ENCODE peak calls at places on chromosomes 7 and 10, in eight cellular contexts. S, X, P, I, O, K, E and Z are unnamed samples. For H3K4me1, the result is how much of the 10 kb centered on the place peaks cover.

GRCh38 chr7:13794581-13794980 is 194.9 kb downstream of the ETV1 start:
- DNase-seq in E (peak), K (no peak), S (no peak), X (no peak), I (peak), O (no peak), P (no peak), Z (no peak)

GRCh38 chr7:113774182-113774807 is 144.5 kb downstream of the PPP1R3A start:
- DNase-seq in P (no peak), E (peak), X (no peak), I (peak), O (peak), K (no peak), S (no peak), Z (peak)

GRCh38 chr10:118792501-118792900 is 37.7 kb upstream of the CACUL1 start:
- DNase-seq in I (peak), O (no peak), E (peak), X (no peak), K (no peak), S (no peak), P (no peak), Z (no peak)

GRCh38 chr10:92901819-92902234 is 53.5 kb downstream of the EXOC6 start:
- DNase-seq in O (no peak), K (peak), S (peak), E (no peak), X (no peak), P (peak), I (no peak), Z (peak)

GRCh38 chr10:101935431-101935830 is 91.8 kb upstream of the KCNIP2 start:
- DNase-seq in E (no peak), P (no peak), K (no peak), X (no peak), I (no peak), S (no peak), O (no peak), Z (no peak)

GRCh38 chr7:64114791-64115190 is 69.6 kb downstream of the ZNF727 start:
- DNase-seq in O (no peak), P (no peak), I (no peak), S (no peak), E (no peak), X (no peak), K (no peak), Z (no peak)

GRCh38 chr10:97196213-97197029 is 10.7 kb upstream of the SLIT1 start:
- DNase-seq in E (peak), O (peak), K (peak), I (peak), X (peak), S (peak), P (peak), Z (peak)

GRCh38 chr7:82078807-82079206 is 309.0 kb upstream of the HGF start:
- DNase-seq in K (no peak), I (no peak), P (no peak), S (no peak), E (no peak), X (no peak), O (no peak), Z (no peak)

GRCh38 chr7:16644987-16645592 is 464 bp downstream of the ANKMY2 start:
- DNase-seq in I (peak), K (no peak), S (peak), E (no peak), P (no peak), O (peak), X (peak), Z (no peak)

GRCh38 chr10:70054902-70055301 is 2.3 kb downstream of the MACROH2A2 start:
- DNase-seq in X (no peak), E (no peak), I (no peak), S (no peak), O (no peak), K (no peak), P (no peak), Z (no peak)

GRCh38 chr7:137937202-137937560 is 64.7 kb downstream of the CREB3L2 start:
- DNase-seq in K (no peak), S (no peak), P (no peak), I (peak), E (peak), O (no peak), X (peak), Z (no peak)

GRCh38 chr10:19707376-19707775 is 108.9 kb upstream of the PLXDC2 start:
- DNase-seq in E (no peak), K (no peak), O (no peak), S (no peak), X (no peak), I (no peak), P (no peak), Z (no peak)

GRCh38 chr10:74153123-74153522 is 2.1 kb downstream of the ADK start:
- DNase-seq in P (no peak), K (no peak), S (no peak), X (no peak), I (peak), E (peak), O (peak), Z (no peak)

GRCh38 chr7:75567948-75568595 is 76.0 kb downstream of the SPDYE5 start:
- DNase-seq in E (no peak), S (no peak), P (no peak), I (no peak), X (no peak), K (no peak), O (no peak), Z (no peak)

GRCh38 chr10:80477813-80478212 is 23.7 kb downstream of the TSPAN14 start:
- DNase-seq in E (peak), P (no peak), I (peak), X (no peak), O (peak), S (peak), K (no peak), Z (no peak)

GRCh38 chr7:77561354-77561753 is 24.3 kb downstream of the PTPN12 start:
- DNase-seq in X (no peak), I (no peak), K (no peak), S (no peak), P (no peak), E (no peak), O (no peak), Z (peak)

GRCh38 chr7:64893401-64893800 is 9.7 kb upstream of the ZNF273 start:
- DNase-seq in P (no peak), K (no peak), E (no peak), S (peak), O (no peak), X (no peak), I (no peak), Z (no peak)

GRCh38 chr10:69938541-69938991 is 114.1 kb upstream of the MACROH2A2 start:
- DNase-seq in I (no peak), K (no peak), O (no peak), P (no peak), S (no peak), E (no peak), X (no peak), Z (no peak)

GRCh38 chr10:132994371-132994796 is 52.0 kb upstream of the CFAP46 start:
- DNase-seq in X (peak), S (no peak), O (no peak), K (no peak), I (no peak), E (no peak), P (no peak), Z (no peak)

GRCh38 chr7:1742555-1743303 is 72.7 kb downstream of the ELFN1 start:
- DNase-seq in K (no peak), S (peak), E (no peak), X (peak), I (peak), O (no peak), P (no peak), Z (no peak)

GRCh38 chr7:48781783-48782182 is 142.6 kb upstream of the CDC14C start:
- DNase-seq in O (no peak), S (no peak), K (no peak), E (peak), P (no peak), I (peak), X (no peak), Z (no peak)

GRCh38 chr10:124378817-124379510 is 39.8 kb downstream of the OAT start:
- DNase-seq in E (no peak), K (no peak), X (no peak), P (no peak), I (peak), O (peak), S (no peak), Z (no peak)

GRCh38 chr7:11665381-11665780 is 166.6 kb downstream of the THSD7A start:
- DNase-seq in P (no peak), E (no peak), K (no peak), O (no peak), S (no peak), X (no peak), I (no peak), Z (no peak)

GRCh38 chr7:151125459-151125834 is 39.2 kb downstream of the AGAP3 start:
- DNase-seq in S (no peak), I (peak), K (no peak), O (no peak), P (no peak), E (no peak), X (no peak), Z (no peak)

GRCh38 chr7:7770228-7770627 is 51.8 kb upstream of the RPA3 start:
- DNase-seq in P (no peak), X (no peak), K (no peak), S (no peak), E (peak), I (peak), O (no peak), Z (no peak)

GRCh38 chr7:50774299-50774698 is 8.4 kb downstream of the GRB10 start:
- DNase-seq in I (no peak), P (no peak), O (no peak), K (no peak), S (no peak), E (no peak), X (no peak), Z (no peak)

GRCh38 chr7:45876519-45876918 is 3.6 kb upstream of the CCDC201 start:
- DNase-seq in P (no peak), K (no peak), O (no peak), S (no peak), I (no peak), X (no peak), E (no peak), Z (no peak)

GRCh38 chr7:100974021-100974420 is 4.7 kb downstream of the MUC12 start:
- DNase-seq in X (no peak), P (no peak), I (peak), S (no peak), O (no peak), E (peak), K (no peak), Z (no peak)

GRCh38 chr10:109429956-109430760 is 493.2 kb downstream of the XPNPEP1 start:
- DNase-seq in O (no peak), E (peak), S (no peak), I (peak), P (no peak), X (no peak), K (no peak), Z (no peak)

GRCh38 chr10:5947471-5948207 is 29.7 kb downstream of the IL15RA start:
- DNase-seq in S (no peak), X (no peak), P (no peak), O (no peak), I (no peak), E (no peak), K (no peak), Z (no peak)

GRCh38 chr10:5944389-5945202 is 32.7 kb downstream of the IL15RA start:
- DNase-seq in K (no peak), S (peak), O (peak), P (no peak), E (peak), X (peak), I (peak), Z (no peak)

GRCh38 chr10:5945203-5945534 is 32.2 kb downstream of the IL15RA start:
- DNase-seq in K (no peak), S (no peak), X (no peak), E (no peak), P (no peak), O (no peak), I (no peak), Z (no peak)

GRCh38 chr10:5946786-5947185 is 30.6 kb downstream of the IL15RA start:
- DNase-seq in O (no peak), X (no peak), E (no peak), I (no peak), S (no peak), P (no peak), K (no peak), Z (no peak)

DNA sequence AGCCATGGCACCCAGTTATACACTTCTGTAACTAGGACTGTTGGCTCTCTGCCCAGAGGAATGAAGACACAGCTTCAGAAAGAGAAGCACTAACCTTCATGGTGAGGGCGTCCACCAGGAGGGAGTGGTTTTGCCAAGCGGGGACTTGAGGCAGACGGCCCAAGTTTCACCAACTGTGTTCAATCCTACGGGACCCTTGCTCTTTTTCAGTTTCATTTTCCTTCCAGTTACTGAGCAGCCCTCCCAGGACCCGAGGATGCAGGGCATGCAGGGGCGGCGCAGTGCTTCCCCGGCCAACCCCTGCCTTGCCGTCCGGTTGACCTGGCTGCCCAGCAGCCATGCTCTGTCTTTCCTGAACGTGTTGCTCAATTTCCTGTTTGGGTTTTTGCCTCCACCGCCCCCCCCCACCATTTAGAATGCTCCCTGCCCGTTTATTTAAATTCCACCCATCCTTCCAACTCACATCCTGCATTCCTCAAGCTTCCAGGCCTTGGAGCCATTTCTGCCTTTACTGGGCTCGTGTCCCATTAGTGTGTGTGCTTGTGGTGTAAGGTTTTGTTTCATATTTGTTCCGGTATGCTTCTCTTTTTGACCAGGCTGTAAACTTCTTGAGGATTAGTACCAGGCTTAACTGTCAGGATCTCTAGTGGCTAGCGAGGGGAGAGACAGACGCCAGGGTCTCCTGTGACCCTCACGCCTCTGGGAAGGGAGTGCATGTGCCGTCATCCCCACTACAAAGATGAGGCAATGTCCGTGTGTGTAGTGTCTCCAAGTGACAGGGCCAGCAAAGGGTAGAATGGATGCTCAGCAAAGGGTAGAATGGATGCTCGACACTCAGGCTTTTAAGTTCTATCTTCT is 31.6 kb downstream of the IL15RA start:
- DNase-seq in S (peak), K (no peak), I (peak), E (peak), X (peak), O (no peak), P (no peak), Z (no peak)
- H3K4me1 ChIP-seq in S (under half), K (under half), I (under half), E (under half), X (under half), O (under half), P (under half), Z (under half)

DNA sequence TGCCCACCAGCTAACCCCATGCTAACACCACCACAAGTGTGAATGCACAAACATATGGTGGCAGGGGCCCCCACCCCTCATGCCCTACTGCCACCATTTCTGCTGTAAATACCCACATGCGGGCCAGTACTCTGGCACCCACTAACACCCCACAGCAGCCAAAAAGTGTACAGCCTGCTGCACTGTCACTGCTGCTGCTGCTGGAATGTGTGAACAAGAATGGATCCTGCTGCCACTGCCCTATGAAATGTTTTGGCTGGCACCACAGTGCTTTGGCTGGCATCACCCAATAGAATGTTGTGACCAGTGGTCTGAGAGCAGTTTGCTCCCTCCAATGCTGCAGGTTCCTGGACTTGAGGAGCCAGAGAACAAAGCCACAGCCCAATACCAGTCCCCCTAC is 606.6 kb upstream of the SORCS1 start:
- DNase-seq in P (no peak), K (no peak), I (no peak), X (no peak), O (no peak), E (no peak), S (no peak), Z (no peak)
- H3K4me1 ChIP-seq in P (under half), K (under half), I (under half), X (under half), O (under half), E (under half), S (under half), Z (under half)

GRCh38 chr10:50605280-50606270 is 18.2 kb downstream of the SGMS1 start:
- DNase-seq in E (peak), K (no peak), S (peak), I (peak), O (peak), P (no peak), X (peak), Z (peak)
- H3K4me1 ChIP-seq in E (under half), K (under half), S (under half), I (under half), O (half or more), P (under half), X (half or more), Z (under half)

GRCh38 chr10:127944256-127944655 is 37.4 kb downstream of the PTPRE start:
- DNase-seq in P (no peak), E (no peak), K (no peak), X (no peak), I (no peak), O (no peak), S (no peak), Z (no peak)
- H3K4me1 ChIP-seq in P (under half), E (under half), K (under half), X (under half), I (under half), O (under half), S (under half), Z (under half)

GRCh38 chr10:32948451-32948850 is 9.6 kb downstream of the ITGB1 start:
- DNase-seq in I (no peak), E (no peak), X (no peak), O (no peak), K (no peak), S (no peak), P (peak), Z (no peak)

GRCh38 chr10:32950457-32951109 is 7.4 kb downstream of the ITGB1 start:
- DNase-seq in O (no peak), E (no peak), X (no peak), P (no peak), I (no peak), K (no peak), S (no peak), Z (no peak)

GRCh38 chr10:32951111-32951510 is 6.9 kb downstream of the ITGB1 start:
- DNase-seq in I (no peak), E (no peak), X (no peak), P (no peak), O (no peak), S (no peak), K (no peak), Z (no peak)

GRCh38 chr10:32947586-32947985 is 10.4 kb downstream of the ITGB1 start:
- DNase-seq in O (no peak), P (no peak), I (no peak), K (no peak), S (no peak), X (no peak), E (no peak), Z (no peak)

GRCh38 chr10:32949221-32949678 is 8.8 kb downstream of the ITGB1 start:
- DNase-seq in S (no peak), E (peak), I (peak), K (no peak), X (no peak), P (no peak), O (no peak), Z (peak)
- H3K4me1 ChIP-seq in S (under half), E (half or more), I (under half), K (half or more), X (half or more), P (under half), O (half or more), Z (under half)

GRCh38 chr7:5637415-5637814 is 144.0 kb downstream of the RNF216 start:
- DNase-seq in S (no peak), P (no peak), O (no peak), I (no peak), K (no peak), E (no peak), X (no peak), Z (no peak)

GRCh38 chr7:5635461-5636445 is 145.7 kb downstream of the RNF216 start:
- DNase-seq in P (no peak), X (no peak), O (no peak), K (no peak), E (no peak), S (no peak), I (peak), Z (no peak)

GRCh38 chr7:5636914-5637313 is 144.5 kb downstream of the RNF216 start:
- DNase-seq in E (peak), S (no peak), O (peak), P (no peak), X (peak), I (peak), K (no peak), Z (no peak)

GRCh38 chr7:5636446-5636835 is 145.0 kb downstream of the RNF216 start:
- DNase-seq in P (no peak), S (no peak), K (no peak), O (no peak), X (no peak), I (peak), E (no peak), Z (no peak)

DNA sequence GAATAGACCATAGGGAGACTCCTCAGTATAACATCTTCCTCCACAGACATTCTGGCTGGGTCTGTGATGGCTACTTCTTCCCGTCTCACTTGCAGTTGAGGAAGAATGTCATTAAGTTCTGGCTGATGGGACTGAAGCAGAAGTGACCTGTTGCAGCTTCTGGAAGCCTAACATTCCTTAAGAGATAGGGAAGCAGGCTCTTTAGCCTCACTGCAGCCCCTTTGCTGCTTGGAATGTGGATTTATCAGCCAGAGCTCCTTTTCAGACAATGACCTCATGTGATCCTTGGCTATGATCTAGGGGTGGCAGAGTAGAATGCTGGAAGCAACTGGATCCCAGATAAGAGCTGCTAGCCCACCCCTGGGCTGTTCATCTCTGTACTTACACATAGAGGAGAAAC is 142.5 kb downstream of the RNF216 start:
- DNase-seq in I (peak), X (no peak), P (no peak), E (no peak), S (no peak), K (no peak), O (no peak), Z (no peak)
- H3K4me1 ChIP-seq in I (under half), X (under half), P (under half), E (half or more), S (under half), K (under half), O (under half), Z (under half)